ENCODE peak calls at places on chromosomes 12 and 14, in eight cellular contexts. P, Q, E, D, B, W, R and J are unnamed samples.
A peak's percentile ranks its signal among the peaks of the same experiment; 100 is the strongest.

GRCh38 chr14:105665247-105665950 is 139.0 kb downstream of the TMEM121 start:
- DNase-seq in W (no peak), P (no peak), E (peak; percentile 48), R (no peak), B (no peak), D (no peak), Q (no peak), J (no peak)

GRCh38 chr12:62606654-62607053 is 140.0 kb downstream of the MON2 start:
- DNase-seq in R (no peak), W (no peak), Q (no peak), D (no peak), E (no peak), B (peak; percentile 6), P (no peak), J (no peak)

GRCh38 chr12:42961395-42961794 is 371.8 kb upstream of the PRICKLE1 start:
- DNase-seq in P (no peak), D (peak; percentile 10), Q (peak; percentile 85), B (peak; percentile 95), W (no peak), R (no peak), E (no peak), J (no peak)

GRCh38 chr14:103071544-103072251 is 12.3 kb upstream of the LBHD2 start:
- DNase-seq in Q (no peak), R (no peak), D (no peak), W (peak; percentile 91), E (no peak), P (peak; percentile 48), B (no peak), J (peak; percentile 90)

GRCh38 chr12:10623131-10623530 is 9.7 kb upstream of the MAGOHB start:
- DNase-seq in R (no peak), E (no peak), B (no peak), Q (no peak), P (no peak), D (no peak), W (no peak), J (no peak)

GRCh38 chr12:8664228-8664963 is 1.8 kb upstream of the MFAP5 start:
- DNase-seq in E (no peak), W (no peak), R (peak; percentile 77), D (no peak), B (no peak), P (no peak), Q (no peak), J (no peak)

GRCh38 chr14:30362369-30363218 is 196.4 kb upstream of the G2E3 start:
- DNase-seq in D (no peak), R (no peak), W (no peak), P (no peak), Q (no peak), B (no peak), E (no peak), J (no peak)

GRCh38 chr12:92132282-92132681 is 13.4 kb downstream of the BTG1 start:
- DNase-seq in D (no peak), E (no peak), Q (no peak), B (no peak), P (no peak), R (no peak), W (no peak), J (no peak)

GRCh38 chr14:70917633-70918032 is 10.4 kb downstream of the PCNX1 start:
- DNase-seq in D (no peak), E (no peak), Q (no peak), R (no peak), W (no peak), P (no peak), B (no peak), J (no peak)

GRCh38 chr14:70919774-70920173 is 12.5 kb downstream of the PCNX1 start:
- DNase-seq in D (no peak), B (no peak), Q (no peak), P (no peak), E (no peak), R (no peak), W (no peak), J (no peak)

GRCh38 chr14:70921669-70922068 is 14.4 kb downstream of the PCNX1 start:
- DNase-seq in P (no peak), E (no peak), Q (no peak), W (no peak), D (no peak), B (peak; percentile 64), R (no peak), J (no peak)

GRCh38 chr14:70916776-70917175 is 9.5 kb downstream of the PCNX1 start:
- DNase-seq in Q (no peak), R (no peak), B (no peak), D (no peak), W (no peak), E (no peak), P (no peak), J (no peak)

DNA sequence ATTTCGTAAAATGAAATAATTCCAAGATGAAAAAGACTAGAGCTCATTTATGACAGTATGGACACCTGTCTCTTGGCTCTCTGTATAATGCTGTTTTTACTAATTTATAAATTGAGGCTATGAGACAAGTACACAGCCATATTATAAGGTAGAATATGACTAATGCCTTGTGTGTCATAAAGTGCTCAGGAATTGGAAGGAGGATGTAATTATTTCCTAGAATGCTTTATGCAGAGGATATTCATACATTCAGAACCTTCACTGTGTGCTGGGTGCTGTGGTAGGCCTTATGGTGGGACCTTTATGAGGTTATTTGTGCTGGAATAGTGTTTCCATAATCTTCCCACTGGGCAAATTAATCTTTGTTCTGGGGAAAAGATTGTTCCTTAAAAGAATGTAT is 13.3 kb downstream of the PCNX1 start:
- DNase-seq in E (no peak), R (no peak), P (no peak), Q (no peak), W (no peak), B (peak; percentile 36), D (no peak), J (no peak)
- TF ChIP-seq CTCF in E (no peak), R (no peak), P (no peak), Q (no peak), W (no peak), B (no peak), D (no peak), J (no peak)

GRCh38 chr14:59133202-59133601 is 55.3 kb upstream of the DAAM1 start:
- DNase-seq in R (no peak), D (no peak), E (no peak), Q (no peak), B (no peak), W (no peak), P (no peak), J (no peak)

GRCh38 chr14:59131926-59132763 is 56.3 kb upstream of the DAAM1 start:
- DNase-seq in D (no peak), E (no peak), R (no peak), Q (no peak), W (no peak), P (no peak), B (no peak), J (no peak)

GRCh38 chr14:59130472-59130871 is 58.0 kb upstream of the DAAM1 start:
- DNase-seq in R (no peak), W (no peak), P (no peak), Q (no peak), E (no peak), B (no peak), D (no peak), J (no peak)

GRCh38 chr14:59134307-59134706 is 54.2 kb upstream of the DAAM1 start:
- DNase-seq in P (no peak), B (no peak), R (no peak), W (no peak), E (no peak), Q (no peak), D (no peak), J (no peak)

DNA sequence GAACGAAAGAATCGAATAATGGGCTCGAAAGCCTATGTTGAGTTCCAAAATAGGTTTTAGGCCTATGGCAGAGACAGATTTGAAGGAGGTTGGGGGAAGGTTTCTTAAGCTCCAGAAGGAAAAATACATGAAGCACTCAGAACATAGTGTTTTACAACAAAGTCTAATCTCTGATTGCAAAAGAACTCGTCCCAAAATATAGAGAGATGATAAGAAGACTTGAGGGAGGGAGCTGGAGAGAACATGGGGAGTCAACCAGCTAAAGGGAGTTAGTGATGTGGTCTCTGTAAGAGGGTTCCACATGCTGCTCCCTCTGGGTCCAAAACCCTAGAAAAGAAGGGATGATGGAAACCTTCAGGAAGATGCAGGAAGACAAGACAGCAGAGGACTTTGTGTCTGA is 54.8 kb upstream of the DAAM1 start:
- DNase-seq in Q (no peak), P (no peak), B (no peak), W (no peak), R (no peak), D (no peak), E (no peak), J (no peak)
- H3K4me1 ChIP-seq in Q (no peaks in the 10 kb centered on the region), P (peaks cover 8% of the 10 kb centered on the region), B (no peaks in the 10 kb centered on the region), W (peaks cover 8% of the 10 kb centered on the region), R (no peaks in the 10 kb centered on the region), D (no peaks in the 10 kb centered on the region), E (no peaks in the 10 kb centered on the region), J (peaks cover 7% of the 10 kb centered on the region)

DNA sequence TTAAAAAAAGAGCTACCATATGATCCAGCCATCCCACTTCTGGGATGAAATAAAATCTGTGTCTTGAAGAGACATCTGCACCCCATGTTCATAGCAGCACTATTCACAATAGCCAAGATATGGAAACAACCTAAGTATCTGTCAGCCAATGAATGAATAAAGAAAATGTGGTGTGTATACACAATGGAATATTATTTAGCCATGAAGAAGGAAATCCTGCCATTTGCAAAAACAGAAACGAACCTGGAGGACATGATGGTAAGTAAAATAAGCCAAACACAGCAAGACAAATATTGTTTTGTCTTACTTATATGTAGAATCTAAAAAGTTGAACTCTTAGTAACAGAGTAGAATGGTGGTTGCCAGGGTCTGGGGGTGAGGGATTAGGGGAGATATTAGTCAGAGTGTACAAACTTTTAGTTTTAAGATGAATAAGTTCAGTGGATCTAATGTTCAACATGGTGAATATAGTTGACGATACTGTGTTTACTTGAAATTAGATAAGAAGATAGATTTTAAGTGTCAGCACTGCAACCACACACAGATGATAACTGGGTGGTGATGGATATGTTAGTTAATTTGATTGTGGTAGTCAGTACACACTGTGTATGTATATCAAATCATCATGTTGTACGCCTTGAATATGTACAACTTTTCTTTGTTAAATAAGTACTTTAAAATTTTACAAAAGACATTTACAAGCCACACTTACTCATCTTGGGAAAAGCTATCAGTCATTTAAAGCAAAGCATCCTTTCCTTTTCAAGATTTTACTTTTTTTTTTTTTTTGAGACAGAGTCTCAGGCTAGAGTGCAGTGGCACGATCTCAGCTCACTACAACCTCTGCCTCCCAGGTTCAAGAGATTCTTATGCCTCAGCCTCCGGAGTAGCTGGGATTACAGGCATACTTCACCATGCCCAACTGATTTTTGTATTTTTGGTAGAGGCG is 89.9 kb downstream of the BICD1 start:
- DNase-seq in W (no peak), Q (no peak), R (no peak), B (no peak), E (no peak), D (no peak), P (no peak), J (no peak)
- H3K9me3 ChIP-seq in W (no peaks in the 10 kb centered on the region), Q (peaks cover 4% of the 10 kb centered on the region), R (peaks cover 12% of the 10 kb centered on the region), B (peaks cover 5% of the 10 kb centered on the region), E (no peaks in the 10 kb centered on the region), D (peaks cover 8% of the 10 kb centered on the region), P (no peaks in the 10 kb centered on the region), J (no peaks in the 10 kb centered on the region)

DNA sequence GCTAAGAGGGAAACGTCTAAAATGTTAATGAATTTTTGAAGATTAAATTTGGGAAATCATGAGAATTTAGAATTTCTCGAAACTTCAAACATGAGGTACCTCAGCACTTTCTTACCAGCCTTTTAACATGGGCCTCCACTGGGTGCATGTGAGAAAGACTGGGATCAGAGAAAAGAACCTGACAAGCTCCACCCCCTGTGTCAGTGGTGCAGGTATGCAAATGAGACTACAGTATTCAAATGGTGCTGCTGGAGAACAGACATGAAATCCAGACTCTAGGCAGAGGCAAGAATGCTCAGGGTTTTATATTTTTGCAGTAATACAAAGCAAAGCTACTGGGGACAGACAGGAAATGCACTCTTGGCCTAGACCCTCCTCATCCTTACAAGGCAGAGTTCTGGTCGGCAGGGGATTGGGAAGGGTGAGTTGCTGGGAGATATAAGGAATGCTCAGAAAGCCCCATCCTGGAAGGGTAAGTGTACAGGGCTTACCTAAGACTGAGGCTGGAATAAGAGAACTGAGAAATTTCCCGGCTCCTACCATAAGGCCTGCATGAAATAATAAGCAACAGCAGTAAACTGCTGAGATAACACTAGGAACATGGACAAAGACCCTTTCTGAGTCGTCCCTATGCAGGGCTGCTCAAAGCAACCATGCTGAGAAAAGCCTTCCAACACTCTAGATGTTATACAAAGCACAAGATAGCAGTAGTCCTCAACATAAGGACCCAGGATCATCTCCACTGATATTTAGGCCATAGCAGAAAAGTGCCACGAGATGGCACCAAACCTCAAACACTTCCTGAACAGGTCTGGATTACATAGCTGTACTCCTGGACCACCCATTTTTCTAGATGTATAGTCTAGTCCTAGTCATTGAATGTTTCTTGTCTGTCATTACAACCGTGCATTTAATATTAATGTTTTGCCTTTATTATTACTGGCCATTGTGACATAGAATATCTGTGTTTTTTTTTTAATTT is 260.8 kb downstream of the RASSF9 start:
- DNase-seq in E (no peak), B (peak; percentile 47), Q (peak; percentile 54), R (peak; percentile 17), W (no peak), P (peak; percentile 52), D (peak; percentile 25), J (no peak)
- TF ChIP-seq CTCF in E (peak; percentile 60), B (peak; percentile 86), Q (peak; percentile 83), R (peak; percentile 54), W (peak; percentile 69), P (peak; percentile 77), D (peak; percentile 73), J (peak; percentile 71)